ENCODE peak calls at places on chromosome 6, in seven cellular contexts. One of them, this sample, is unnamed.

GRCh38 chr6:107062691-107063090 is 34.7 kb downstream of the MTRES1 start:
- DNase-seq in brain microvascular endothelial cell: no peak
- DNase-seq in caudate nucleus: no peak
- DNase-seq in tibial artery: no peak
- DNase-seq in MM.1S: no peak
- DNase-seq in CD4-positive, alpha-beta T cell: no peak
- DNase-seq in CD4-positive, CD25-positive, alpha-beta regulatory T cell: no peak
- DNase-seq in this sample: no peak

GRCh38 chr6:75932067-75932466 is 140.4 kb downstream of the IMPG1 start:
- DNase-seq in brain microvascular endothelial cell: peak
- DNase-seq in tibial artery: no peak
- DNase-seq in caudate nucleus: no peak
- DNase-seq in CD4-positive, alpha-beta T cell: no peak
- DNase-seq in CD4-positive, CD25-positive, alpha-beta regulatory T cell: no peak
- DNase-seq in MM.1S: no peak
- DNase-seq in this sample: peak

GRCh38 chr6:157994126-157994795 is 12.6 kb downstream of the SYNJ2 start:
- DNase-seq in caudate nucleus: no peak
- DNase-seq in CD4-positive, CD25-positive, alpha-beta regulatory T cell: no peak
- DNase-seq in brain microvascular endothelial cell: no peak
- DNase-seq in tibial artery: no peak
- DNase-seq in CD4-positive, alpha-beta T cell: no peak
- DNase-seq in MM.1S: peak
- DNase-seq in this sample: peak

GRCh38 chr6:156390621-156391378 is 386.4 kb upstream of the ARID1B start:
- DNase-seq in brain microvascular endothelial cell: no peak
- DNase-seq in tibial artery: no peak
- DNase-seq in CD4-positive, alpha-beta T cell: peak
- DNase-seq in CD4-positive, CD25-positive, alpha-beta regulatory T cell: no peak
- DNase-seq in caudate nucleus: no peak
- DNase-seq in MM.1S: no peak
- DNase-seq in this sample: no peak

GRCh38 chr6:31172973-31173384 is 2.5 kb upstream of the POU5F1 start:
- DNase-seq in CD4-positive, alpha-beta T cell: no peak
- DNase-seq in caudate nucleus: no peak
- DNase-seq in brain microvascular endothelial cell: no peak
- DNase-seq in MM.1S: no peak
- DNase-seq in CD4-positive, CD25-positive, alpha-beta regulatory T cell: no peak
- DNase-seq in tibial artery: no peak
- DNase-seq in this sample: no peak

GRCh38 chr6:163405412-163406309 is 8.9 kb upstream of the QKI start:
- DNase-seq in CD4-positive, CD25-positive, alpha-beta regulatory T cell: peak
- DNase-seq in tibial artery: peak
- DNase-seq in CD4-positive, alpha-beta T cell: peak
- DNase-seq in MM.1S: peak
- DNase-seq in brain microvascular endothelial cell: no peak
- DNase-seq in caudate nucleus: peak
- DNase-seq in this sample: peak

GRCh38 chr6:107098436-107099307 is 16.6 kb downstream of the BEND3 start:
- DNase-seq in caudate nucleus: no peak
- DNase-seq in CD4-positive, CD25-positive, alpha-beta regulatory T cell: no peak
- DNase-seq in tibial artery: no peak
- DNase-seq in brain microvascular endothelial cell: no peak
- DNase-seq in CD4-positive, alpha-beta T cell: no peak
- DNase-seq in MM.1S: no peak
- DNase-seq in this sample: no peak

GRCh38 chr6:121823437-121823851 is 388.0 kb downstream of the GJA1 start:
- DNase-seq in CD4-positive, CD25-positive, alpha-beta regulatory T cell: no peak
- DNase-seq in tibial artery: no peak
- DNase-seq in caudate nucleus: no peak
- DNase-seq in CD4-positive, alpha-beta T cell: no peak
- DNase-seq in brain microvascular endothelial cell: peak
- DNase-seq in MM.1S: no peak
- DNase-seq in this sample: no peak

GRCh38 chr6:4727236-4727635 is 49.0 kb upstream of the CDYL start:
- DNase-seq in MM.1S: no peak
- DNase-seq in tibial artery: no peak
- DNase-seq in caudate nucleus: no peak
- DNase-seq in CD4-positive, CD25-positive, alpha-beta regulatory T cell: no peak
- DNase-seq in brain microvascular endothelial cell: no peak
- DNase-seq in CD4-positive, alpha-beta T cell: no peak
- DNase-seq in this sample: no peak
- H3K27ac ChIP-seq in MM.1S: no peak
- H3K27ac ChIP-seq in tibial artery: no peak
- H3K27ac ChIP-seq in caudate nucleus: no peak
- H3K27ac ChIP-seq in CD4-positive, CD25-positive, alpha-beta regulatory T cell: no peak
- H3K27ac ChIP-seq in brain microvascular endothelial cell: no peak
- H3K27ac ChIP-seq in CD4-positive, alpha-beta T cell: no peak
- H3K27ac ChIP-seq in this sample: no peak

GRCh38 chr6:20211941-20212391 is 303 bp downstream of the MBOAT1 start:
- DNase-seq in MM.1S: peak
- DNase-seq in caudate nucleus: no peak
- DNase-seq in CD4-positive, alpha-beta T cell: no peak
- DNase-seq in brain microvascular endothelial cell: no peak
- DNase-seq in tibial artery: peak
- DNase-seq in CD4-positive, CD25-positive, alpha-beta regulatory T cell: peak
- DNase-seq in this sample: no peak
- H3K27ac ChIP-seq in MM.1S: peak
- H3K27ac ChIP-seq in caudate nucleus: no peak
- H3K27ac ChIP-seq in CD4-positive, alpha-beta T cell: peak
- H3K27ac ChIP-seq in brain microvascular endothelial cell: no peak
- H3K27ac ChIP-seq in tibial artery: peak
- H3K27ac ChIP-seq in CD4-positive, CD25-positive, alpha-beta regulatory T cell: peak
- H3K27ac ChIP-seq in this sample: peak

GRCh38 chr6:91126876-91127275 is 540.0 kb upstream of the MAP3K7 start:
- DNase-seq in CD4-positive, CD25-positive, alpha-beta regulatory T cell: no peak
- DNase-seq in brain microvascular endothelial cell: no peak
- DNase-seq in caudate nucleus: no peak
- DNase-seq in tibial artery: no peak
- DNase-seq in CD4-positive, alpha-beta T cell: no peak
- DNase-seq in MM.1S: no peak
- DNase-seq in this sample: no peak

GRCh38 chr6:91132461-91132860 is 545.6 kb upstream of the MAP3K7 start:
- DNase-seq in CD4-positive, alpha-beta T cell: no peak
- DNase-seq in tibial artery: no peak
- DNase-seq in brain microvascular endothelial cell: no peak
- DNase-seq in CD4-positive, CD25-positive, alpha-beta regulatory T cell: no peak
- DNase-seq in MM.1S: no peak
- DNase-seq in caudate nucleus: no peak
- DNase-seq in this sample: no peak

GRCh38 chr6:91130126-91130525 is 543.3 kb upstream of the MAP3K7 start:
- DNase-seq in CD4-positive, alpha-beta T cell: no peak
- DNase-seq in CD4-positive, CD25-positive, alpha-beta regulatory T cell: no peak
- DNase-seq in caudate nucleus: no peak
- DNase-seq in tibial artery: no peak
- DNase-seq in brain microvascular endothelial cell: no peak
- DNase-seq in MM.1S: no peak
- DNase-seq in this sample: no peak

GRCh38 chr6:91127752-91128151 is 540.9 kb upstream of the MAP3K7 start:
- DNase-seq in CD4-positive, CD25-positive, alpha-beta regulatory T cell: no peak
- DNase-seq in tibial artery: no peak
- DNase-seq in MM.1S: no peak
- DNase-seq in CD4-positive, alpha-beta T cell: no peak
- DNase-seq in caudate nucleus: no peak
- DNase-seq in brain microvascular endothelial cell: no peak
- DNase-seq in this sample: no peak
- H3K27ac ChIP-seq in CD4-positive, CD25-positive, alpha-beta regulatory T cell: no peak
- H3K27ac ChIP-seq in tibial artery: no peak
- H3K27ac ChIP-seq in MM.1S: no peak
- H3K27ac ChIP-seq in CD4-positive, alpha-beta T cell: no peak
- H3K27ac ChIP-seq in caudate nucleus: no peak
- H3K27ac ChIP-seq in brain microvascular endothelial cell: no peak
- H3K27ac ChIP-seq in this sample: no peak

DNA sequence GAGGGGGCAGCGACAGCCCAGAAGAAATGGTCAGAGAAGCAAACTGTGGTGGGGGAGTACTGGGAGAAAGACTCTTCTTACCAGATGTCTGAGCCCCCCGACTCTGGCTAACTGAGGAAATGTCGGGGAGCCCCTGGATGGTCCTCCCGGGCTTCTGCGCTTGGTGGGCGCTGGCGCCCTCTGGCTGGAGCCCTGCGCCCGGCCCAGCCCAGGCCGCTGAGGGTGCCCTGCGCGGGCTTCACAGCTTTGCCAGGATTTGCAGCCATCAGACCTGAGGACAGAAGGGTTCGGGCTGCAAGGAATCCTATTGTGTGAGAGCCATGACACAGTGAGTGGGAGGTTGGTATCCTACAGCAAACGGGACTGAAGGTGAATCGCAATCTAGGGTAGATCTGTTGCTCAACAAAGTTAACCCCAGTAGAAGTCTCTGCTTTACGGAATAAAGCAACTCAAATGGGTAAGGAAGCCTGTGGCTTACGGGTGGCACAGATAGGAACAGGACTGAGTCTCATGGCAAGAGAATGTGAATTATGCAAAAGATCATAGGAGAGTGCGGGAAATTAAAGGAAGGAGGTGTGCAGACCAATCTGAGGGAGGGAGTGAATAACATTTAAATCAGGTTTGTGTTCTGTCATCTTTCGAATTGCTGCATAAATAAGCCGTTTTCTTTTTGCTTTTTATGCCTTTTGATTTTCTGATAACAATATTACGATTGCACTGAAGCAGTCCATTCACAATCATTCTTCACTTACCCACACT is 719 bp upstream of the RCAN2 start:
- DNase-seq in caudate nucleus: peak
- DNase-seq in brain microvascular endothelial cell: no peak
- DNase-seq in CD4-positive, CD25-positive, alpha-beta regulatory T cell: no peak
- DNase-seq in CD4-positive, alpha-beta T cell: no peak
- DNase-seq in tibial artery: peak
- DNase-seq in MM.1S: no peak
- DNase-seq in this sample: peak
- H3K27ac ChIP-seq in caudate nucleus: peak
- H3K27ac ChIP-seq in brain microvascular endothelial cell: no peak
- H3K27ac ChIP-seq in CD4-positive, CD25-positive, alpha-beta regulatory T cell: no peak
- H3K27ac ChIP-seq in CD4-positive, alpha-beta T cell: no peak
- H3K27ac ChIP-seq in tibial artery: peak
- H3K27ac ChIP-seq in MM.1S: no peak
- H3K27ac ChIP-seq in this sample: peak

GRCh38 chr6:36956111-36956820 is 1.7 kb downstream of the PI16 start:
- DNase-seq in CD4-positive, CD25-positive, alpha-beta regulatory T cell: no peak
- DNase-seq in CD4-positive, alpha-beta T cell: no peak
- DNase-seq in MM.1S: no peak
- DNase-seq in brain microvascular endothelial cell: no peak
- DNase-seq in tibial artery: no peak
- DNase-seq in caudate nucleus: no peak
- DNase-seq in this sample: no peak
- H3K27ac ChIP-seq in CD4-positive, CD25-positive, alpha-beta regulatory T cell: no peak
- H3K27ac ChIP-seq in CD4-positive, alpha-beta T cell: no peak
- H3K27ac ChIP-seq in MM.1S: no peak
- H3K27ac ChIP-seq in brain microvascular endothelial cell: no peak
- H3K27ac ChIP-seq in tibial artery: no peak
- H3K27ac ChIP-seq in caudate nucleus: no peak
- H3K27ac ChIP-seq in this sample: peak

DNA sequence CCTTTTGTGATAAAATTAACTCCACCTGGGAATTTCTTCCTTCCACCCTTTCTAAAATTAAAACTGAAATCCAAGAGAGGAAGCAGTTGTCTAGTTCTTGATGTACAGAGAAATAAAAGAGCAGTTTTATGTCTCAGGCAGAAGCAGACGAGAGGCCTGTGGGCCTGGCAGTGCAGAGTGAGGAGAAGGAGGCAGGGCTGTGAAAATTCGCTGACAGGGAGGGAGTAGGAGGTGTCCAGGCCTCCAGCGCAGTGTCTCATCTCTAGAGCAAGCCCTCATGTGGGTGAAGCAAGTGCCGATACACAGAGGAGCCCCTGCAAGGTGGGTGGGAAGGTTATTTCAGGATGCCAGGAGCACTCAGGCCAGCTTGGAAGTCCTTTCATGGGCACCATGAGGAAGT is 267.1 kb downstream of the UST start:
- DNase-seq in CD4-positive, alpha-beta T cell: no peak
- DNase-seq in brain microvascular endothelial cell: no peak
- DNase-seq in MM.1S: no peak
- DNase-seq in caudate nucleus: no peak
- DNase-seq in CD4-positive, CD25-positive, alpha-beta regulatory T cell: no peak
- DNase-seq in tibial artery: no peak
- DNase-seq in this sample: no peak
- H3K27ac ChIP-seq in CD4-positive, alpha-beta T cell: no peak
- H3K27ac ChIP-seq in brain microvascular endothelial cell: no peak
- H3K27ac ChIP-seq in MM.1S: no peak
- H3K27ac ChIP-seq in caudate nucleus: no peak
- H3K27ac ChIP-seq in CD4-positive, CD25-positive, alpha-beta regulatory T cell: no peak
- H3K27ac ChIP-seq in tibial artery: no peak
- H3K27ac ChIP-seq in this sample: no peak

DNA sequence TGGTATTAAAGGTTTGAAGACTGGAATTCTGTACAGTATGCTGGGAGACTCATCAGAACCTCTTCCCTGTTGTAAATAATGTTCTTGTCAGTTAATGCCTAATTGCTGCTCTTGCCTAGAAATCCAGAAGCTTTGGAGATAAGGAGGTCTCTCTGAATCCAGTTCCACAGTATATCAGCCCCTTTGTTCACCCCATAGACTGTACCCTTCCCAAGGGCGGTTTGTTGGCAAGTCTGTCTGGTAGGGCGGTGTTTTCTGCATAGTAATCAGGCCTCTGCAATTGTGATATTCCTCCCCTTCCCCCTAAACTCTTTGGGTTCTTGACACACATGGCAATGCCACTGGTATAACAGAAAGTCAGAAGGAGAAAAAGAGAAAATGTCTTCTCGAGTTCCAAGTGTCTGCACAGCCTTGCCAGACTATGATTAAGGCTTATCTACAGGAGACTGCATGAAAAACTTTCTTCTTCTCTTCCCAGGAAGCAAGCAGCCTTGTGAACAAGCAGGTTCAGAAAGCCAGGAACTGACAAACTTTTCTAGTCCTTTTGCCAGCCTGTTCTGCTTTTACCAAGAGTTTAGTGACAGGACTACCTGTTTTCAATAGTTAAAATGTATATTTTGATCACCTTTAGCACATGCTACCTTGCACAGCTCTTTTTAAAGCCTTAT is 45.5 kb downstream of the FOXO3 start:
- DNase-seq in tibial artery: no peak
- DNase-seq in CD4-positive, alpha-beta T cell: no peak
- DNase-seq in MM.1S: no peak
- DNase-seq in brain microvascular endothelial cell: no peak
- DNase-seq in caudate nucleus: no peak
- DNase-seq in CD4-positive, CD25-positive, alpha-beta regulatory T cell: no peak
- DNase-seq in this sample: no peak
- H3K27ac ChIP-seq in tibial artery: peak
- H3K27ac ChIP-seq in CD4-positive, alpha-beta T cell: no peak
- H3K27ac ChIP-seq in MM.1S: peak
- H3K27ac ChIP-seq in brain microvascular endothelial cell: no peak
- H3K27ac ChIP-seq in caudate nucleus: no peak
- H3K27ac ChIP-seq in CD4-positive, CD25-positive, alpha-beta regulatory T cell: no peak
- H3K27ac ChIP-seq in this sample: no peak

This sample was measured in substantia nigra.